ENCODE peak calls at places on chromosomes 13 and 19, in six cellular contexts. U, F, H, E, A and C are unnamed samples.

GRCh38 chr13:30881191-30881651 is 24.9 kb upstream of the MEDAG start:
- DNase-seq in E (no peak), A (no peak), F (no peak), U (no peak), H (no peak), C (no peak)

GRCh38 chr13:33303885-33304284 is 18.3 kb upstream of the STARD13 start:
- DNase-seq in F (peak; percentile 72), E (no peak), U (peak; percentile 77), H (no peak), A (peak; percentile 26), C (no peak)

GRCh38 chr13:44902793-44903192 is 86.5 kb downstream of the NUFIP1 start:
- DNase-seq in E (no peak), H (no peak), A (no peak), U (no peak), F (no peak), C (no peak)

GRCh38 chr13:109211616-109212015 is 574.8 kb downstream of the IRS2 start:
- DNase-seq in F (no peak), U (no peak), E (no peak), A (peak; percentile 95), H (no peak), C (no peak)

GRCh38 chr13:114130131-114130707 is 2.2 kb downstream of the RASA3 start:
- DNase-seq in U (no peak), H (no peak), A (no peak), E (no peak), F (peak; percentile 44), C (no peak)

GRCh38 chr13:27526516-27526915 is 76.2 kb upstream of the MTIF3 start:
- DNase-seq in U (no peak), F (no peak), E (no peak), H (no peak), A (no peak), C (no peak)

GRCh38 chr13:113442985-113443362 is 10.3 kb downstream of the ADPRHL1 start:
- DNase-seq in A (no peak), U (no peak), H (no peak), F (no peak), E (no peak), C (no peak)

GRCh38 chr13:102651892-102652291 is 43.0 kb downstream of the METTL21C start:
- DNase-seq in E (no peak), U (peak; percentile 52), F (peak; percentile 88), A (peak; percentile 5), H (no peak), C (no peak)

GRCh38 chr19:58400916-58401824 is 5.7 kb downstream of the RNF225 start:
- DNase-seq in A (peak; percentile 100), E (peak; percentile 97), F (peak; percentile 99), U (peak; percentile 99), H (peak; percentile 99), C (peak; percentile 100)

GRCh38 chr13:49954674-49955455 is 18.7 kb upstream of the SPRYD7 start:
- DNase-seq in E (no peak), U (peak; percentile 28), H (no peak), F (peak; percentile 9), A (peak; percentile 75), C (no peak)

GRCh38 chr13:100789481-100789880 is 114.9 kb upstream of the TMTC4 start:
- DNase-seq in U (no peak), A (no peak), F (peak; percentile 61), E (no peak), H (no peak), C (no peak)

GRCh38 chr13:65990684-65991083 is 1239.5 kb downstream of the PCDH9 start:
- DNase-seq in E (no peak), F (no peak), A (no peak), U (no peak), H (no peak), C (no peak)

GRCh38 chr13:21944610-21945009 is 273.7 kb downstream of the FGF9 start:
- DNase-seq in H (no peak), E (no peak), U (no peak), A (no peak), F (no peak), C (no peak)

GRCh38 chr13:36766295-36766694 is 52.7 kb upstream of the RFXAP start:
- DNase-seq in E (no peak), H (no peak), U (peak; percentile 47), F (peak; percentile 62), A (peak; percentile 91), C (no peak)

GRCh38 chr13:40318366-40318765 is 348.1 kb downstream of the FOXO1 start:
- DNase-seq in U (no peak), F (no peak), A (no peak), H (no peak), E (no peak), C (no peak)

GRCh38 chr19:42068756-42069571 is 1.0 kb downstream of the GRIK5 start:
- DNase-seq in H (no peak), E (peak; percentile 58), A (no peak), U (no peak), F (no peak), C (no peak)

GRCh38 chr19:4102339-4103072 is 21.4 kb downstream of the MAP2K2 start:
- DNase-seq in E (no peak), H (no peak), A (no peak), F (no peak), U (no peak), C (no peak)

GRCh38 chr13:81017525-81018152 is 676.7 kb upstream of the SPRY2 start:
- DNase-seq in F (peak; percentile 62), U (peak; percentile 25), A (peak; percentile 59), H (peak; percentile 23), E (no peak), C (no peak)

GRCh38 chr13:44667950-44668349 is 91.8 kb upstream of the TSC22D1 start:
- DNase-seq in A (peak; percentile 12), U (peak; percentile 53), E (no peak), H (peak; percentile 61), F (peak; percentile 74), C (no peak)

GRCh38 chr13:114080739-114081561 is 51.5 kb downstream of the RASA3 start:
- DNase-seq in E (no peak), H (no peak), U (no peak), A (no peak), F (no peak), C (no peak)

GRCh38 chr13:79434578-79434977 is 28.5 kb upstream of the RBM26 start:
- DNase-seq in H (no peak), F (peak; percentile 35), A (no peak), U (peak; percentile 42), E (no peak), C (no peak)

GRCh38 chr13:98828614-98829013 is 76.1 kb upstream of the SLC15A1 start:
- DNase-seq in H (no peak), F (no peak), E (no peak), U (no peak), A (no peak), C (no peak)

GRCh38 chr13:98825659-98826058 is 73.2 kb upstream of the SLC15A1 start:
- DNase-seq in U (no peak), A (no peak), E (no peak), F (no peak), H (no peak), C (no peak)

GRCh38 chr13:98826156-98826555 is 73.7 kb upstream of the SLC15A1 start:
- DNase-seq in H (no peak), E (no peak), F (no peak), U (peak; percentile 15), A (no peak), C (no peak)

GRCh38 chr13:98829541-98829940 is 77.1 kb upstream of the SLC15A1 start:
- DNase-seq in F (no peak), H (no peak), A (no peak), E (no peak), U (no peak), C (no peak)

GRCh38 chr13:98827449-98827848 is 75.0 kb upstream of the SLC15A1 start:
- DNase-seq in E (peak; percentile 58), A (no peak), F (no peak), U (no peak), H (no peak), C (peak; percentile 59)
- H4K91ac ChIP-seq in E (no peak overlapping the region), A (no peak overlapping the region), F (no peak overlapping the region), U (no peak overlapping the region), H (no peak overlapping the region), C (no peak overlapping the region)

DNA sequence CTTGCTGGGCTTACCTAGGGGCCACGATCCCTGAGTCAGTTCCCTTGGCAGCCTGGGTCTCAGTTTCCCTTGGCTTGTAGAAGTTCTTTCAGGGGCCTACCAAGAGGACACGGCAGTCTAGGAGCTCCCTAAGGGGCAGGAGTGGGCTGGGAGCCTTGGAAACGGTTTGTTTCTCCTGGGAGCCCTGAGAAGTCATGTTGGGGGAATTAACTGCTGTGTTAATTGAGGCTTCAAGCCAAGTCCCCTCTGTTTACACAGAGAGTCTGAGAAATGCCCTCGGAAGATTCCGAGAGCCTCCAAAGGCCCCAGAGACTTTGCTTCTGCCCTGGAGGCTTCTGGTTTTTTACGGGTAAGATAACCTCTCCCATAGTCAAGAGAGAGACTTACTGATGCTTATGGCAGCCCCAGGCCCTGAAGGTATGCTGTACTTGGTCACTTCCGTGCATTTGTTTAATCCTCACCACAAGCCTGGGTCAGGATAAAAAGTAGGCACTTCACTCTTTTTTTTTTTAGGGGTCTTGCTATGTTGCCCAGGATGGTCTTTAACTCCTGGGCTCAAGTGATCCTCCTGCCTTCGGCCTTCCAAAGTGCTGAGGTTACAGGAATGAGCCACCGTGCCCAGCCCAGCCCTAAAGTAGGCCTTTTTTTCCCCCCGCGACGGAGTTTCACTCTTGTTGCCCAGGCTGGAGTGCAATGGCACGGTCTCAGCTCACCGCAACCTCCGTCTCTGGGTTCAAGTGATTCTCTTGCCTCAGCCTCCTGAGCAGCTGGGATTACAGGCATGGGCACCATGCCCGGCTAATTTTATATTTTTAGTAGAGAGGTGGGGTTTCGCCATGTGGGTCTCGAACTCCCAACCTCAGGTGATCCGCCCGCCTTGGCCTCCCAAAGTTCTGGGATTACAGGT is 15.1 kb downstream of the IER2 start:
- DNase-seq in E (no peak), U (no peak), H (no peak), A (peak; percentile 26), F (peak; percentile 89), C (no peak)
- H2BK120ac ChIP-seq in E (peak overlapping the region; percentile 45), U (peak overlapping the region; percentile 99), H (peak overlapping the region; percentile 38), A (peak overlapping the region; percentile 97), F (peak overlapping the region; percentile 100), C (no peak overlapping the region)

GRCh38 chr13:98450495-98451167 is 126.3 kb downstream of the STK24 start:
- DNase-seq in H (no peak), E (no peak), F (peak; percentile 34), U (no peak), A (no peak), C (no peak)
- H3K23ac ChIP-seq in H (peak overlapping the region; percentile 45), E (no peak overlapping the region), F (no peak overlapping the region), U (peak overlapping the region; percentile 36), A (no peak overlapping the region), C (no peak overlapping the region)

GRCh38 chr13:34506796-34507195 is 435.3 kb upstream of the NBEA start:
- DNase-seq in E (no peak), H (no peak), F (no peak), U (no peak), A (no peak), C (no peak)

GRCh38 chr13:34502621-34503020 is 439.4 kb upstream of the NBEA start:
- DNase-seq in E (no peak), U (no peak), A (peak; percentile 52), H (no peak), F (no peak), C (no peak)

GRCh38 chr13:34507630-34508029 is 434.4 kb upstream of the NBEA start:
- DNase-seq in U (no peak), E (no peak), H (no peak), F (no peak), A (no peak), C (no peak)

DNA sequence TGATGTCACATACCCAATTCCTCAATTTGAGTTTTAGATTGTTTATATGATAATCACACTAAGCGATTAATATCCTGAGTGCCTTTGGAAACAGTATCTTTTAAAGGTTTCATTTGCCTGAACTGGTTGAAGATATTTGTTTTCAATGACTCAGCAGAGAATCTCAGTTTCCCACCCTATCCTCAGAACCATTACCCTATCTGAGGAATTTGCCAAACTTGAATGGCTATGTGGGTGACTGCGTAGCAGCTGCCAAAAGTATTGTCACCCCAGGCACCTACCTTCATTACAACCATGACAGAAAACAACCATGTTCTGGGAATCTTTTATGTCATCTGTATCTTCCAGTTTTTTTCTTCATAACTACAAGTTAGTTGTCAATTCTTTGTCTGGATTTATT is 440.1 kb upstream of the NBEA start:
- DNase-seq in F (no peak), E (no peak), U (no peak), A (peak; percentile 51), H (no peak), C (no peak)
- H4K91ac ChIP-seq in F (no peak overlapping the region), E (no peak overlapping the region), U (no peak overlapping the region), A (no peak overlapping the region), H (no peak overlapping the region), C (no peak overlapping the region)